ENCODE peak calls at places on chromosomes 11 and 22, in five cellular contexts. E is stomach; N is CD8-positive, alpha-beta memory T cell; S is GM23248; G is esophagus squamous epithelium. D is an unnamed sample.

GRCh38 chr22:44577391-44578114 is 79.5 kb upstream of the RTL6 start:
- DNase-seq in E (no peak), N (no peak), S (no peak), G (no peak), D (peak; percentile 62)

GRCh38 chr11:95711162-95711944 is 78.2 kb downstream of the FAM76B start:
- DNase-seq in E (no peak), N (no peak), S (peak; percentile 72), G (no peak), D (no peak)

GRCh38 chr22:17999851-18000250 is 24.5 kb downstream of the MICAL3 start:
- DNase-seq in E (no peak), N (no peak), S (no peak), G (no peak), D (no peak)

GRCh38 chr22:48712558-48712957 is 1115.1 kb downstream of the BRD1 start:
- DNase-seq in E (no peak), N (no peak), S (no peak), G (no peak), D (peak; percentile 29)

GRCh38 chr11:107665016-107665415 is 46.8 kb downstream of the SLN start:
- DNase-seq in E (no peak), N (no peak), S (no peak), G (no peak), D (no peak)

GRCh38 chr11:31757245-31757835 is 53.8 kb downstream of the PAX6 start:
- DNase-seq in E (no peak), N (no peak), S (no peak), G (no peak), D (no peak)

GRCh38 chr11:130212431-130212961 is 52.9 kb downstream of the ST14 start:
- DNase-seq in E (peak; percentile 22), N (no peak), S (no peak), G (no peak), D (no peak)

GRCh38 chr22:44380716-44381500 is 68.2 kb upstream of the SHISAL1 start:
- DNase-seq in E (no peak), N (no peak), S (peak; percentile 40), G (no peak), D (no peak)

GRCh38 chr11:125164422-125165110 is at the start of gene PKNOX2:
- DNase-seq in E (peak; percentile 73), N (peak; percentile 44), S (peak; percentile 87), G (no peak), D (peak; percentile 90)

GRCh38 chr11:47254381-47254780 is 3.4 kb upstream of the NR1H3 start:
- DNase-seq in E (no peak), N (no peak), S (peak; percentile 24), G (no peak), D (no peak)

GRCh38 chr11:125063429-125064043 is 431 bp downstream of the SLC37A2 start:
- DNase-seq in E (peak; percentile 24), N (no peak), S (peak; percentile 14), G (no peak), D (peak; percentile 81)

GRCh38 chr11:27353593-27354358 is 9.2 kb downstream of the CCDC34 start:
- DNase-seq in E (no peak), N (no peak), S (peak; percentile 83), G (no peak), D (no peak)

GRCh38 chr22:41683616-41684015 is 5.1 kb downstream of the SNU13 start:
- DNase-seq in E (no peak), N (no peak), S (peak; percentile 60), G (no peak), D (no peak)

GRCh38 chr11:98952110-98952509 is 68.6 kb upstream of the CNTN5 start:
- DNase-seq in E (no peak), N (no peak), S (no peak), G (no peak), D (no peak)

GRCh38 chr22:27274770-27275449 is 526.6 kb downstream of the MN1 start:
- DNase-seq in E (no peak), N (no peak), S (peak; percentile 49), G (no peak), D (no peak)

GRCh38 chr11:72787262-72788104 is 6.4 kb downstream of the STARD10 start:
- DNase-seq in E (no peak), N (no peak), S (no peak), G (no peak), D (no peak)

GRCh38 chr11:108199446-108200321 is 22.8 kb downstream of the NPAT start:
- DNase-seq in E (no peak), N (no peak), S (peak; percentile 66), G (no peak), D (no peak)

GRCh38 chr22:47138898-47139789 is 376.7 kb downstream of the TBC1D22A start:
- DNase-seq in E (no peak), N (no peak), S (no peak), G (no peak), D (no peak)

GRCh38 chr11:95088946-95089619 is 563 bp upstream of the ENDOD1 start:
- DNase-seq in E (peak; percentile 73), N (no peak), S (peak; percentile 32), G (no peak), D (no peak)

GRCh38 chr11:104105155-104105554 is 58.8 kb downstream of the PDGFD start:
- DNase-seq in E (no peak), N (no peak), S (peak; percentile 10), G (no peak), D (no peak)

GRCh38 chr22:20031732-20032406 is 11.0 kb downstream of the TANGO2 start:
- DNase-seq in E (peak; percentile 35), N (no peak), S (no peak), G (no peak), D (no peak)

GRCh38 chr22:43854786-43855271 is 7.5 kb downstream of the SULT4A1 start:
- DNase-seq in E (no peak), N (no peak), S (no peak), G (no peak), D (peak; percentile 19)

GRCh38 chr11:70397336-70397982 is 870 bp upstream of the CTTN start:
- DNase-seq in E (no peak), N (peak; percentile 3), S (no peak), G (no peak), D (no peak)

GRCh38 chr11:64863381-64864060 is 14.9 kb downstream of the EHD1 start:
- DNase-seq in E (no peak), N (no peak), S (peak; percentile 46), G (no peak), D (peak; percentile 68)

GRCh38 chr11:64858467-64859401 is 14.3 kb upstream of the CDC42BPG start:
- DNase-seq in E (peak; percentile 57), N (peak; percentile 76), S (no peak), G (no peak), D (peak; percentile 85)

GRCh38 chr11:64862914-64863313 is 15.5 kb downstream of the EHD1 start:
- DNase-seq in E (no peak), N (no peak), S (no peak), G (no peak), D (peak; percentile 67)

GRCh38 chr11:64859542-64860414 is 15.3 kb upstream of the CDC42BPG start:
- DNase-seq in E (no peak), N (peak; percentile 81), S (no peak), G (no peak), D (peak; percentile 75)

DNA sequence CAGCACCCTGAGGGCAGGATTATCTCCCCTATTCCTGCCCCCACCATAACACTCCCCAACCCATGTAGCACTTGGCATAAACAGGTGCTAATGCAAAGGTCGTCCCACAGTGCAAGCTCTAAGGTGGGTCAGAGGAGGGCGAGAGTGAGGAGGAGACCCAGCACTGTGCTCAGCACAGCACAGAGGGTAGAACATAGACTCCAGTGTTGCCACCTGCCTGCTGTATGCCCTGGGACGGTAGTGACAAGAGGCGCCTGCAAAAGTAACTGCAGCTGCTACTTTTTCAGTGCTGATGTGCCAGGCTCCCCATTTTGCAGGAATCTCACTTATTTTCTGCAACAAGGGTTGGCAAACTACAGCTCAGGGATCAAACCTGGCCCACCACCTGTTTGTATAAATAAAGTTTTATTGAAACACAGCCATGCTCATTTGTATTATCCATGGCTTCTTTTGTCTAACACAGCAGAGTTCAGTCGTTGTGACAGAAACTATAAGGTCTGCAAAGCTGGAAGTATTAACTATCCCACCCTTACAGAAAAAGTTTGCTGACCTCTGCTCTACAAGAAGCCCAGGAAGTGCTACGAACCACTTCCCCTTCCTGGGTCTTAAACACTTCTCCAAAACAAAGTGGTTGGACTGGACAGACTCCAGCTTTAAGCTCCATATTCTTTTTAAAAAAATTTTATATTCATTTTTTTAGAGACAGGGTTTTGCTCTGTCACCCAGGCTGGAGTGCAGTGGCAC is 16.9 kb upstream of the CDC42BPG start:
- DNase-seq in E (no peak), N (peak; percentile 45), S (no peak), G (no peak), D (no peak)
- H3K4me1 ChIP-seq in E (peaks cover 98% of the 10 kb centered on the region), N (peaks cover 100% of the 10 kb centered on the region), S (peaks cover 47% of the 10 kb centered on the region), G (peaks cover 99% of the 10 kb centered on the region), D (peaks cover 100% of the 10 kb centered on the region)

GRCh38 chr11:114215428-114215827 is 80.8 kb upstream of the NNMT start:
- DNase-seq in E (no peak), N (no peak), S (no peak), G (no peak), D (no peak)
- H3K4me1 ChIP-seq in E (peaks cover 59% of the 10 kb centered on the region), N (peaks cover 27% of the 10 kb centered on the region), S (no peaks in the 10 kb centered on the region), G (peaks cover 57% of the 10 kb centered on the region), D (peaks cover 10% of the 10 kb centered on the region)

DNA sequence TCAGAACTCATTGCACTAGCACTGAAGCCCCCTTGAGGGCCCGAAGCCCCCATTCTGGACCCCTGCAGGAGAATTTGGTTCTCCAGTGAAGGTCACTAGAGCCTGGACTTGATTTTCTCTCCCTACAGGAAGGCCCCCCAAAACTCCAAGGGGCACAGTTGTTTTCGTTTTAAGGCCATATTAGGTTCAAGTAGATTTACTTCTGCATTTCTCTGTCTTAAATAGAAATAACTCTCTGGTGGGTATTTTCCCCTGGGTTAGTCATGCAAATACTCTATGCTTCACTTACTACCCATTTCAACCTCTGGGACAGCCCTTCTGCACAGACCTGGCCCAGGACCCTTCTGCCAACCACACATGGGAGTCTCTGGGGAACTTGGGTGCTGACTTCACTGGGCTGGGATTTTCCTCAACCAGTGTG is 41.6 kb downstream of the WEE1 start:
- DNase-seq in E (no peak), N (no peak), S (peak; percentile 40), G (no peak), D (no peak)
- H3K4me1 ChIP-seq in E (peaks cover 25% of the 10 kb centered on the region), N (peaks cover 15% of the 10 kb centered on the region), S (peaks cover 56% of the 10 kb centered on the region), G (peaks cover 29% of the 10 kb centered on the region), D (peaks cover 26% of the 10 kb centered on the region)

DNA sequence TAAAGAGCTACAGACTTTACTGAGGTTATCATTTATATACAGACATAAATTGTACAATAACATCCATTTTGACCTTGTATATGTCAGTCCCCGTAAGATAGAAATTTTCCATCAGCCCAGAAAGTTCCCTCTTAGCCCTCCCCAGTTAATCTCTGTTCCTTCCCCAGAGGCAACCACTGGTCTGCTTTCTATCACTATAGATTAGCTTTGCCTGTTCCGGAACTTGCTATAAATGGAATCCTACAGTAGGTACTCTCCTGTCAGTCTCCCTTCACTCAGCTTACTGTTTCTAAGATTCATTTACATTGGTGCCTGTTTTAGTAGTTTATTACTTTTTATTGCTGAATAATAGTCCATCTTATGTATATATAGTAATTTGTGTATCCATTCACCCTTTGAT is 54.9 kb downstream of the TSPAN18 start:
- DNase-seq in E (no peak), N (no peak), S (no peak), G (no peak), D (no peak)
- H3K4me1 ChIP-seq in E (peaks cover 11% of the 10 kb centered on the region), N (no peaks in the 10 kb centered on the region), S (no peaks in the 10 kb centered on the region), G (peaks cover 12% of the 10 kb centered on the region), D (no peaks in the 10 kb centered on the region)

GRCh38 chr11:114225662-114226061 is 70.5 kb upstream of the NNMT start:
- DNase-seq in E (no peak), N (no peak), S (no peak), G (no peak), D (no peak)
- H3K4me1 ChIP-seq in E (peaks cover 55% of the 10 kb centered on the region), N (peaks cover 8% of the 10 kb centered on the region), S (no peaks in the 10 kb centered on the region), G (peaks cover 33% of the 10 kb centered on the region), D (no peaks in the 10 kb centered on the region)